ENCODE peak calls at places on chromosomes 5 and 9, in seven cellular contexts. One of them, this sample, is unnamed.

GRCh38 chr9:125260564-125260963 is 1.1 kb upstream of the GAPVD1 start:
- DNase-seq in mesenchymal stem cell: no peak
- DNase-seq in trophoblast cell: no peak
- DNase-seq in H1: no peak
- DNase-seq in IMR-90: peak
- DNase-seq in neuronal stem cell: no peak
- DNase-seq in H9: no peak
- DNase-seq in this sample: no peak

GRCh38 chr5:91384671-91385430 is 1.7 kb upstream of the ARRDC3 start:
- DNase-seq in trophoblast cell: peak
- DNase-seq in mesenchymal stem cell: peak
- DNase-seq in neuronal stem cell: peak
- DNase-seq in H9: no peak
- DNase-seq in IMR-90: peak
- DNase-seq in H1: no peak
- DNase-seq in this sample: peak

GRCh38 chr9:125074976-125075375 is 68.4 kb downstream of the SCAI start:
- DNase-seq in mesenchymal stem cell: peak
- DNase-seq in H1: no peak
- DNase-seq in neuronal stem cell: no peak
- DNase-seq in IMR-90: peak
- DNase-seq in trophoblast cell: no peak
- DNase-seq in H9: no peak
- DNase-seq in this sample: no peak

GRCh38 chr5:35900997-35901396 is 37.4 kb downstream of the CAPSL start:
- DNase-seq in trophoblast cell: no peak
- DNase-seq in neuronal stem cell: no peak
- DNase-seq in mesenchymal stem cell: no peak
- DNase-seq in H9: no peak
- DNase-seq in H1: no peak
- DNase-seq in IMR-90: no peak
- DNase-seq in this sample: no peak

GRCh38 chr9:97807681-97808080 is 45.3 kb upstream of the FOXE1 start:
- DNase-seq in neuronal stem cell: no peak
- DNase-seq in mesenchymal stem cell: no peak
- DNase-seq in H9: no peak
- DNase-seq in trophoblast cell: no peak
- DNase-seq in H1: no peak
- DNase-seq in IMR-90: no peak
- DNase-seq in this sample: peak

GRCh38 chr5:9112520-9113291 is 433.2 kb downstream of the SEMA5A start:
- DNase-seq in trophoblast cell: no peak
- DNase-seq in IMR-90: peak
- DNase-seq in H9: no peak
- DNase-seq in H1: no peak
- DNase-seq in mesenchymal stem cell: no peak
- DNase-seq in neuronal stem cell: no peak
- DNase-seq in this sample: no peak

GRCh38 chr5:94544031-94544650 is 74.3 kb downstream of the KIAA0825 start:
- DNase-seq in IMR-90: peak
- DNase-seq in H9: no peak
- DNase-seq in mesenchymal stem cell: peak
- DNase-seq in trophoblast cell: no peak
- DNase-seq in H1: no peak
- DNase-seq in neuronal stem cell: no peak
- DNase-seq in this sample: no peak

GRCh38 chr5:150642991-150643710 is 2.7 kb downstream of the SYNPO start:
- DNase-seq in IMR-90: no peak
- DNase-seq in trophoblast cell: peak
- DNase-seq in H9: no peak
- DNase-seq in mesenchymal stem cell: peak
- DNase-seq in neuronal stem cell: no peak
- DNase-seq in H1: no peak
- DNase-seq in this sample: no peak

GRCh38 chr5:120088831-120089230 is 375.3 kb upstream of the PRR16 start:
- DNase-seq in trophoblast cell: no peak
- DNase-seq in H9: no peak
- DNase-seq in H1: no peak
- DNase-seq in mesenchymal stem cell: no peak
- DNase-seq in neuronal stem cell: no peak
- DNase-seq in IMR-90: no peak
- DNase-seq in this sample: no peak

GRCh38 chr5:151223447-151224264 is at the start of gene CCDC69:
- DNase-seq in trophoblast cell: peak
- DNase-seq in H9: peak
- DNase-seq in neuronal stem cell: peak
- DNase-seq in mesenchymal stem cell: peak
- DNase-seq in H1: no peak
- DNase-seq in IMR-90: peak
- DNase-seq in this sample: peak

GRCh38 chr9:71743217-71743705 is 25.1 kb downstream of the CEMIP2 start:
- DNase-seq in trophoblast cell: no peak
- DNase-seq in H1: no peak
- DNase-seq in H9: no peak
- DNase-seq in neuronal stem cell: no peak
- DNase-seq in IMR-90: peak
- DNase-seq in mesenchymal stem cell: no peak
- DNase-seq in this sample: no peak

GRCh38 chr9:6212722-6213375 is 2.8 kb upstream of the IL33 start:
- DNase-seq in neuronal stem cell: no peak
- DNase-seq in H1: no peak
- DNase-seq in mesenchymal stem cell: no peak
- DNase-seq in trophoblast cell: no peak
- DNase-seq in IMR-90: peak
- DNase-seq in H9: no peak
- DNase-seq in this sample: no peak

GRCh38 chr9:98310752-98311392 is 55.4 kb upstream of the TBC1D2 start:
- DNase-seq in neuronal stem cell: no peak
- DNase-seq in H9: no peak
- DNase-seq in mesenchymal stem cell: no peak
- DNase-seq in IMR-90: peak
- DNase-seq in H1: no peak
- DNase-seq in trophoblast cell: no peak
- DNase-seq in this sample: no peak

GRCh38 chr9:23850242-23851023 is 24.4 kb upstream of the ELAVL2 start:
- DNase-seq in IMR-90: no peak
- DNase-seq in mesenchymal stem cell: peak
- DNase-seq in trophoblast cell: no peak
- DNase-seq in neuronal stem cell: peak
- DNase-seq in H9: peak
- DNase-seq in H1: no peak
- DNase-seq in this sample: peak

GRCh38 chr9:129174724-129175514 is 3.1 kb downstream of the IER5L start:
- DNase-seq in H9: peak
- DNase-seq in mesenchymal stem cell: peak
- DNase-seq in neuronal stem cell: peak
- DNase-seq in H1: no peak
- DNase-seq in trophoblast cell: peak
- DNase-seq in IMR-90: peak
- DNase-seq in this sample: peak

GRCh38 chr9:20788526-20789421 is 104.7 kb downstream of the FOCAD start:
- DNase-seq in trophoblast cell: no peak
- DNase-seq in H1: no peak
- DNase-seq in H9: no peak
- DNase-seq in IMR-90: no peak
- DNase-seq in mesenchymal stem cell: no peak
- DNase-seq in neuronal stem cell: no peak
- DNase-seq in this sample: no peak

GRCh38 chr9:129139993-129140396 is 28.8 kb downstream of the PTPA start:
- DNase-seq in H1: peak
- DNase-seq in trophoblast cell: peak
- DNase-seq in neuronal stem cell: peak
- DNase-seq in mesenchymal stem cell: peak
- DNase-seq in H9: peak
- DNase-seq in IMR-90: peak
- DNase-seq in this sample: peak

GRCh38 chr5:122192883-122193496 is 63.6 kb downstream of the ZNF474 start:
- DNase-seq in mesenchymal stem cell: peak
- DNase-seq in IMR-90: peak
- DNase-seq in trophoblast cell: peak
- DNase-seq in H1: no peak
- DNase-seq in H9: no peak
- DNase-seq in neuronal stem cell: peak
- DNase-seq in this sample: peak

GRCh38 chr9:107710552-107710951 is 221.0 kb upstream of the KLF4 start:
- DNase-seq in IMR-90: peak
- DNase-seq in H1: no peak
- DNase-seq in trophoblast cell: no peak
- DNase-seq in mesenchymal stem cell: no peak
- DNase-seq in neuronal stem cell: no peak
- DNase-seq in H9: no peak
- DNase-seq in this sample: no peak

GRCh38 chr9:87766697-87767096 is 40.8 kb downstream of the CTSL start:
- DNase-seq in H1: no peak
- DNase-seq in IMR-90: no peak
- DNase-seq in mesenchymal stem cell: no peak
- DNase-seq in neuronal stem cell: no peak
- DNase-seq in trophoblast cell: peak
- DNase-seq in H9: peak
- DNase-seq in this sample: peak

GRCh38 chr9:136220017-136220729 is 15.2 kb upstream of the LHX3 start:
- DNase-seq in H1: no peak
- DNase-seq in mesenchymal stem cell: peak
- DNase-seq in neuronal stem cell: no peak
- DNase-seq in trophoblast cell: no peak
- DNase-seq in IMR-90: peak
- DNase-seq in H9: no peak
- DNase-seq in this sample: peak

GRCh38 chr5:110351451-110351850 is 375.0 kb downstream of the TMEM232 start:
- DNase-seq in IMR-90: no peak
- DNase-seq in trophoblast cell: no peak
- DNase-seq in H9: no peak
- DNase-seq in H1: no peak
- DNase-seq in neuronal stem cell: no peak
- DNase-seq in mesenchymal stem cell: no peak
- DNase-seq in this sample: no peak

GRCh38 chr9:124698265-124698664 is 72.8 kb downstream of the NR6A1 start:
- DNase-seq in IMR-90: peak
- DNase-seq in mesenchymal stem cell: peak
- DNase-seq in H9: no peak
- DNase-seq in neuronal stem cell: peak
- DNase-seq in trophoblast cell: peak
- DNase-seq in H1: no peak
- DNase-seq in this sample: peak

GRCh38 chr9:81690251-81690851 is 1.0 kb upstream of the TLE1 start:
- DNase-seq in neuronal stem cell: no peak
- DNase-seq in H1: no peak
- DNase-seq in IMR-90: peak
- DNase-seq in H9: peak
- DNase-seq in mesenchymal stem cell: no peak
- DNase-seq in trophoblast cell: peak
- DNase-seq in this sample: peak

GRCh38 chr5:39121922-39122321 is 47.7 kb upstream of the RICTOR start:
- DNase-seq in neuronal stem cell: no peak
- DNase-seq in H1: no peak
- DNase-seq in H9: no peak
- DNase-seq in IMR-90: no peak
- DNase-seq in trophoblast cell: no peak
- DNase-seq in mesenchymal stem cell: no peak
- DNase-seq in this sample: no peak

GRCh38 chr5:6483880-6484382 is 35.3 kb downstream of the UBE2QL1 start:
- DNase-seq in IMR-90: no peak
- DNase-seq in H1: no peak
- DNase-seq in H9: no peak
- DNase-seq in mesenchymal stem cell: no peak
- DNase-seq in neuronal stem cell: no peak
- DNase-seq in trophoblast cell: no peak
- DNase-seq in this sample: no peak

GRCh38 chr9:114431770-114432169 is 44.0 kb upstream of the AKNA start:
- DNase-seq in H1: no peak
- DNase-seq in mesenchymal stem cell: no peak
- DNase-seq in trophoblast cell: no peak
- DNase-seq in neuronal stem cell: no peak
- DNase-seq in IMR-90: no peak
- DNase-seq in H9: peak
- DNase-seq in this sample: no peak

GRCh38 chr5:126462239-126463014 is 39.2 kb downstream of the GRAMD2B start:
- DNase-seq in H9: no peak
- DNase-seq in mesenchymal stem cell: no peak
- DNase-seq in trophoblast cell: no peak
- DNase-seq in neuronal stem cell: no peak
- DNase-seq in IMR-90: peak
- DNase-seq in H1: no peak
- DNase-seq in this sample: no peak

GRCh38 chr5:1087428-1087827 is 24.4 kb downstream of the SLC12A7 start:
- DNase-seq in H1: no peak
- DNase-seq in neuronal stem cell: no peak
- DNase-seq in trophoblast cell: no peak
- DNase-seq in mesenchymal stem cell: no peak
- DNase-seq in IMR-90: no peak
- DNase-seq in H9: no peak
- DNase-seq in this sample: no peak
- H4K8ac ChIP-seq in H1: peak
- H4K8ac ChIP-seq in neuronal stem cell: peak
- H4K8ac ChIP-seq in trophoblast cell: no peak
- H4K8ac ChIP-seq in mesenchymal stem cell: no peak
- H4K8ac ChIP-seq in IMR-90: no peak
- H4K8ac ChIP-seq in H9: no peak
- H4K8ac ChIP-seq in this sample: no peak

GRCh38 chr5:65620021-65620420 is 4.1 kb downstream of the TRIM23 start:
- DNase-seq in neuronal stem cell: no peak
- DNase-seq in IMR-90: no peak
- DNase-seq in H9: no peak
- DNase-seq in mesenchymal stem cell: no peak
- DNase-seq in H1: no peak
- DNase-seq in trophoblast cell: no peak
- DNase-seq in this sample: no peak
- H2BK120ac ChIP-seq in neuronal stem cell: no peak
- H2BK120ac ChIP-seq in IMR-90: no peak
- H2BK120ac ChIP-seq in H9: no peak
- H2BK120ac ChIP-seq in mesenchymal stem cell: no peak
- H2BK120ac ChIP-seq in H1: no peak
- H2BK120ac ChIP-seq in trophoblast cell: no peak
- H2BK120ac ChIP-seq in this sample: no peak

DNA sequence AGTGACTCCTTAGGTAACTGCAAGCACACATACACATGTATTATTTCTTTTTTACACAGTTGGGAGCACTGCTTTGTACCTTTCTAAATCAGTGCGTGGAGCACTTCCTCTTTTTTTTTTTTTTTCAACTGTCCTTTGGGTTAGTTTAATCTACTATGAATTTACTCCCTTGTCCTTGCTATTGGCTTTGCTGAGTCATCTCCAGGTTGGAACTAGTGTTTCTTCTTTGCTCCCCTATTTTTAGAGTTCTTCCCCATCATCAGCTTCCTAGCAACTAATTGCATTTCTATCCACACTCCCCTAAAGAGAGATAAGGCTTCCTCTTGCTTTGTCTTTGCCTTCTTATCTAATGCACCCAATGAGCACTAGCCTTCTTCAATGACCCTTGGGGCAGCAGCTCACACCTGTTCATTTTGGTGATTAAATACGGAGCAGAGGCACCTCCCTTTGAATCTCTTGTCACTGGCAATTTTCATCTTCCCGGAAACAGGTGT is 24.3 kb downstream of the S100Z start:
- DNase-seq in mesenchymal stem cell: no peak
- DNase-seq in H1: no peak
- DNase-seq in trophoblast cell: no peak
- DNase-seq in IMR-90: no peak
- DNase-seq in H9: no peak
- DNase-seq in neuronal stem cell: no peak
- DNase-seq in this sample: peak
- H3K4ac ChIP-seq in mesenchymal stem cell: no peak
- H3K4ac ChIP-seq in H1: no peak
- H3K4ac ChIP-seq in trophoblast cell: no peak
- H3K4ac ChIP-seq in IMR-90: no peak
- H3K4ac ChIP-seq in H9: no peak
- H3K4ac ChIP-seq in neuronal stem cell: no peak
- H3K4ac ChIP-seq in this sample: no peak

GRCh38 chr5:21784487-21784886 is 1068.7 kb downstream of the CDH12 start:
- DNase-seq in H9: no peak
- DNase-seq in neuronal stem cell: no peak
- DNase-seq in mesenchymal stem cell: no peak
- DNase-seq in IMR-90: no peak
- DNase-seq in H1: no peak
- DNase-seq in trophoblast cell: no peak
- DNase-seq in this sample: no peak
- H4K8ac ChIP-seq in H9: no peak
- H4K8ac ChIP-seq in neuronal stem cell: no peak
- H4K8ac ChIP-seq in mesenchymal stem cell: no peak
- H4K8ac ChIP-seq in IMR-90: no peak
- H4K8ac ChIP-seq in H1: no peak
- H4K8ac ChIP-seq in trophoblast cell: no peak
- H4K8ac ChIP-seq in this sample: no peak